ENCODE peak calls at places on chromosomes 1 and 21, in eight cellular contexts. One of them, this sample, is unnamed.

GRCh38 chr1:201826830-201827229 is 2.1 kb upstream of the IPO9 start:
- DNase-seq in lower leg skin: no peak
- DNase-seq in heart left ventricle: no peak
- DNase-seq in IMR-90: peak
- DNase-seq in GM12891: no peak
- DNase-seq in A549: no peak
- DNase-seq in spleen: no peak
- DNase-seq in tibial nerve: no peak
- DNase-seq in this sample: no peak

GRCh38 chr1:184972281-184973055 is 1.8 kb downstream of the NIBAN1 start:
- DNase-seq in IMR-90: peak
- DNase-seq in A549: no peak
- DNase-seq in tibial nerve: no peak
- DNase-seq in lower leg skin: no peak
- DNase-seq in spleen: no peak
- DNase-seq in heart left ventricle: no peak
- DNase-seq in GM12891: no peak
- DNase-seq in this sample: peak

GRCh38 chr21:17590443-17590842 is 22.3 kb downstream of the BTG3 start:
- DNase-seq in IMR-90: peak
- DNase-seq in heart left ventricle: no peak
- DNase-seq in tibial nerve: no peak
- DNase-seq in GM12891: no peak
- DNase-seq in lower leg skin: no peak
- DNase-seq in A549: no peak
- DNase-seq in spleen: no peak
- DNase-seq in this sample: peak

GRCh38 chr21:46515109-46515508 is 56.4 kb downstream of the DIP2A start:
- DNase-seq in spleen: no peak
- DNase-seq in A549: no peak
- DNase-seq in IMR-90: peak
- DNase-seq in GM12891: no peak
- DNase-seq in heart left ventricle: peak
- DNase-seq in lower leg skin: peak
- DNase-seq in tibial nerve: peak
- DNase-seq in this sample: no peak

GRCh38 chr1:215911406-215911968 is 344.4 kb downstream of the KCTD3 start:
- DNase-seq in IMR-90: peak
- DNase-seq in A549: no peak
- DNase-seq in tibial nerve: no peak
- DNase-seq in spleen: no peak
- DNase-seq in GM12891: no peak
- DNase-seq in lower leg skin: no peak
- DNase-seq in heart left ventricle: no peak
- DNase-seq in this sample: no peak

GRCh38 chr1:218846166-218846565 is 327.5 kb upstream of the LYPLAL1 start:
- DNase-seq in A549: no peak
- DNase-seq in tibial nerve: no peak
- DNase-seq in lower leg skin: no peak
- DNase-seq in spleen: no peak
- DNase-seq in heart left ventricle: no peak
- DNase-seq in IMR-90: no peak
- DNase-seq in GM12891: no peak
- DNase-seq in this sample: no peak

GRCh38 chr1:39196244-39197215 is 8.0 kb upstream of the MACF1 start:
- DNase-seq in spleen: no peak
- DNase-seq in GM12891: no peak
- DNase-seq in A549: no peak
- DNase-seq in IMR-90: peak
- DNase-seq in tibial nerve: no peak
- DNase-seq in heart left ventricle: no peak
- DNase-seq in lower leg skin: no peak
- DNase-seq in this sample: peak

GRCh38 chr1:1981142-1981500 is 22.5 kb downstream of the CFAP74 start:
- DNase-seq in GM12891: no peak
- DNase-seq in lower leg skin: no peak
- DNase-seq in A549: no peak
- DNase-seq in tibial nerve: no peak
- DNase-seq in spleen: no peak
- DNase-seq in heart left ventricle: peak
- DNase-seq in IMR-90: no peak
- DNase-seq in this sample: no peak

GRCh38 chr1:174135200-174135599 is 24.1 kb upstream of the RABGAP1L start:
- DNase-seq in lower leg skin: no peak
- DNase-seq in heart left ventricle: no peak
- DNase-seq in A549: no peak
- DNase-seq in tibial nerve: no peak
- DNase-seq in IMR-90: peak
- DNase-seq in spleen: no peak
- DNase-seq in GM12891: no peak
- DNase-seq in this sample: no peak

GRCh38 chr1:193241132-193241827 is 54.9 kb upstream of the B3GALT2 start:
- DNase-seq in IMR-90: no peak
- DNase-seq in heart left ventricle: no peak
- DNase-seq in spleen: no peak
- DNase-seq in lower leg skin: no peak
- DNase-seq in tibial nerve: no peak
- DNase-seq in GM12891: no peak
- DNase-seq in A549: no peak
- DNase-seq in this sample: no peak

GRCh38 chr1:90823686-90824085 is 106.6 kb upstream of the BARHL2 start:
- DNase-seq in tibial nerve: no peak
- DNase-seq in GM12891: no peak
- DNase-seq in A549: no peak
- DNase-seq in spleen: no peak
- DNase-seq in IMR-90: no peak
- DNase-seq in heart left ventricle: no peak
- DNase-seq in lower leg skin: no peak
- DNase-seq in this sample: no peak

GRCh38 chr21:34801519-34802132 is 132.8 kb downstream of the CLIC6 start:
- DNase-seq in tibial nerve: no peak
- DNase-seq in lower leg skin: no peak
- DNase-seq in GM12891: peak
- DNase-seq in IMR-90: no peak
- DNase-seq in A549: peak
- DNase-seq in heart left ventricle: no peak
- DNase-seq in spleen: no peak
- DNase-seq in this sample: no peak

GRCh38 chr21:34797926-34798595 is 129.3 kb downstream of the CLIC6 start:
- DNase-seq in spleen: no peak
- DNase-seq in GM12891: no peak
- DNase-seq in IMR-90: no peak
- DNase-seq in lower leg skin: no peak
- DNase-seq in heart left ventricle: no peak
- DNase-seq in tibial nerve: no peak
- DNase-seq in A549: no peak
- DNase-seq in this sample: no peak

GRCh38 chr21:34802180-34802899 is 133.5 kb downstream of the CLIC6 start:
- DNase-seq in lower leg skin: no peak
- DNase-seq in IMR-90: no peak
- DNase-seq in tibial nerve: no peak
- DNase-seq in spleen: no peak
- DNase-seq in heart left ventricle: no peak
- DNase-seq in A549: no peak
- DNase-seq in GM12891: no peak
- DNase-seq in this sample: no peak

GRCh38 chr21:34799092-34799491 is 130.3 kb downstream of the CLIC6 start:
- DNase-seq in lower leg skin: no peak
- DNase-seq in A549: no peak
- DNase-seq in spleen: no peak
- DNase-seq in GM12891: no peak
- DNase-seq in tibial nerve: no peak
- DNase-seq in heart left ventricle: no peak
- DNase-seq in IMR-90: no peak
- DNase-seq in this sample: no peak

GRCh38 chr21:34800797-34801518 is 132.2 kb downstream of the CLIC6 start:
- DNase-seq in spleen: no peak
- DNase-seq in tibial nerve: no peak
- DNase-seq in A549: peak
- DNase-seq in IMR-90: peak
- DNase-seq in lower leg skin: no peak
- DNase-seq in heart left ventricle: no peak
- DNase-seq in GM12891: no peak
- DNase-seq in this sample: no peak
- TF ChIP-seq POLR2A in spleen: no peak
- TF ChIP-seq POLR2A in tibial nerve: no peak
- TF ChIP-seq POLR2A in A549: no peak
- TF ChIP-seq POLR2A in IMR-90: no peak
- TF ChIP-seq POLR2A in lower leg skin: no peak
- TF ChIP-seq POLR2A in heart left ventricle: no peak
- TF ChIP-seq POLR2A in GM12891: no peak
- TF ChIP-seq POLR2A in this sample: no peak

GRCh38 chr1:21894034-21894881 is 42.9 kb downstream of the HSPG2 start:
- DNase-seq in heart left ventricle: peak
- DNase-seq in tibial nerve: no peak
- DNase-seq in A549: no peak
- DNase-seq in lower leg skin: no peak
- DNase-seq in spleen: peak
- DNase-seq in GM12891: no peak
- DNase-seq in IMR-90: no peak
- DNase-seq in this sample: no peak
- TF ChIP-seq POLR2A in heart left ventricle: no peak
- TF ChIP-seq POLR2A in tibial nerve: no peak
- TF ChIP-seq POLR2A in A549: no peak
- TF ChIP-seq POLR2A in lower leg skin: no peak
- TF ChIP-seq POLR2A in spleen: no peak
- TF ChIP-seq POLR2A in GM12891: no peak
- TF ChIP-seq POLR2A in IMR-90: no peak
- TF ChIP-seq POLR2A in this sample: no peak

GRCh38 chr1:28579374-28579773 is 12.7 kb upstream of the RAB42 start:
- DNase-seq in spleen: no peak
- DNase-seq in heart left ventricle: no peak
- DNase-seq in A549: no peak
- DNase-seq in tibial nerve: no peak
- DNase-seq in IMR-90: no peak
- DNase-seq in lower leg skin: no peak
- DNase-seq in GM12891: no peak
- DNase-seq in this sample: no peak
- TF ChIP-seq POLR2A in spleen: no peak
- TF ChIP-seq POLR2A in heart left ventricle: no peak
- TF ChIP-seq POLR2A in A549: no peak
- TF ChIP-seq POLR2A in tibial nerve: no peak
- TF ChIP-seq POLR2A in IMR-90: no peak
- TF ChIP-seq POLR2A in lower leg skin: no peak
- TF ChIP-seq POLR2A in GM12891: no peak
- TF ChIP-seq POLR2A in this sample: no peak

GRCh38 chr1:155472491-155472890 is 90.1 kb downstream of the ASH1L start:
- DNase-seq in lower leg skin: no peak
- DNase-seq in tibial nerve: no peak
- DNase-seq in A549: no peak
- DNase-seq in spleen: no peak
- DNase-seq in GM12891: no peak
- DNase-seq in IMR-90: no peak
- DNase-seq in heart left ventricle: no peak
- DNase-seq in this sample: no peak

GRCh38 chr1:155474156-155474555 is 88.4 kb downstream of the ASH1L start:
- DNase-seq in spleen: no peak
- DNase-seq in GM12891: no peak
- DNase-seq in heart left ventricle: no peak
- DNase-seq in lower leg skin: no peak
- DNase-seq in IMR-90: no peak
- DNase-seq in tibial nerve: no peak
- DNase-seq in A549: no peak
- DNase-seq in this sample: no peak

GRCh38 chr1:155473422-155473821 is 89.2 kb downstream of the ASH1L start:
- DNase-seq in A549: no peak
- DNase-seq in GM12891: no peak
- DNase-seq in spleen: no peak
- DNase-seq in tibial nerve: no peak
- DNase-seq in lower leg skin: no peak
- DNase-seq in heart left ventricle: no peak
- DNase-seq in IMR-90: no peak
- DNase-seq in this sample: no peak

GRCh38 chr1:155471891-155472290 is 90.7 kb downstream of the ASH1L start:
- DNase-seq in spleen: no peak
- DNase-seq in heart left ventricle: no peak
- DNase-seq in A549: no peak
- DNase-seq in IMR-90: no peak
- DNase-seq in lower leg skin: no peak
- DNase-seq in GM12891: no peak
- DNase-seq in tibial nerve: no peak
- DNase-seq in this sample: no peak

GRCh38 chr1:155471026-155471425 is 91.6 kb downstream of the ASH1L start:
- DNase-seq in A549: no peak
- DNase-seq in IMR-90: no peak
- DNase-seq in GM12891: no peak
- DNase-seq in tibial nerve: no peak
- DNase-seq in spleen: no peak
- DNase-seq in heart left ventricle: no peak
- DNase-seq in lower leg skin: no peak
- DNase-seq in this sample: no peak
- TF ChIP-seq POLR2A in A549: no peak
- TF ChIP-seq POLR2A in IMR-90: no peak
- TF ChIP-seq POLR2A in GM12891: no peak
- TF ChIP-seq POLR2A in tibial nerve: no peak
- TF ChIP-seq POLR2A in spleen: no peak
- TF ChIP-seq POLR2A in heart left ventricle: no peak
- TF ChIP-seq POLR2A in lower leg skin: no peak
- TF ChIP-seq POLR2A in this sample: no peak

DNA sequence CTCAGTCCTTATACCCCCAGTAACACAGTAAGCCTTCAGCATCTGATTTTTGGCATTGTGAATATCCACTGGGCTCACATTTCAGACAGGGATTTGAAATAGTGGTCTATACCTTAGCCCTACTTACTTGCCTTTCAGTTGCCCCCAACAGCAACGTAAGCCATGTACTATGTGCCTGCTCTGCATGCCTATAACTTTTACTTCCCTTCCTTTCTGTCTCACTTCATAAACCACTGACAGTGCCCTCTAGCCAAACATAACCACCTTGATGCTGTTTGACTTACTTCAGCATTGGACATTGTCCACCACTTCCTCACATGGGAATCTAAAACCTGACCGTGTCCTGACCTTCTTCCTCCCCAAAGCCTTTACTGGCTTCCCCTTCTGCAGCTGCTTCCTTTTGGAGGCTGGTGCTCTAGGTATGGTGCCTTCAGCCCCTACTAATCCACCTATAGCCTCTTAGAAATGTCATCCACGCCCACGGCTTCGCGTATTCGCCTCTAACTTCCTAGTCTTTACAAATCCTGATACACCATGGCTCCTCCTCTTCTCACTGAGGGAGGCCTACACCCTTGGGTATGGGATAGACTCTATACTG is 3.6 kb upstream of the ZNF672 start:
- DNase-seq in heart left ventricle: no peak
- DNase-seq in spleen: peak
- DNase-seq in lower leg skin: no peak
- DNase-seq in GM12891: no peak
- DNase-seq in tibial nerve: no peak
- DNase-seq in A549: no peak
- DNase-seq in IMR-90: no peak
- DNase-seq in this sample: no peak
- TF ChIP-seq POLR2A in heart left ventricle: no peak
- TF ChIP-seq POLR2A in spleen: no peak
- TF ChIP-seq POLR2A in lower leg skin: no peak
- TF ChIP-seq POLR2A in GM12891: no peak
- TF ChIP-seq POLR2A in tibial nerve: no peak
- TF ChIP-seq POLR2A in A549: no peak
- TF ChIP-seq POLR2A in IMR-90: no peak
- TF ChIP-seq POLR2A in this sample: no peak

DNA sequence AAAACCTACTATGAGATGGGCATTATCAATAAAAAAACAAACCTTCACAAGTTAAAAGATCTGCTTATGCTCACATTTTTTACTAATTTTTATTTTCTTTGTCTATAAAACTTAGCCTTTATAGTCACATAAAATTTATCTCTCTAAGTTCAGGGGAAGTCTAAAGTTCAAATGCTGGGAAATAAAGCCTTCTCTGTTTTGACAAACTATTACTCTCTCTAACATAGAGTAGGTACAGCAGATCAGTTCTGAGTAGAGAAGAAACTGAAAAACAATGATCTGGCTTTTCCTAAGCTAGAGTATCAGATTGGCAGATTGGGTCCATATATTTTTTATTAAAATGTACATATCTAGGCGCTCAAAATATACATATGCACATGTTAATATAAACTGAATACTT is 31.2 kb downstream of the C1orf141 start:
- DNase-seq in A549: no peak
- DNase-seq in heart left ventricle: no peak
- DNase-seq in spleen: no peak
- DNase-seq in tibial nerve: no peak
- DNase-seq in IMR-90: no peak
- DNase-seq in lower leg skin: no peak
- DNase-seq in GM12891: no peak
- DNase-seq in this sample: no peak
- TF ChIP-seq POLR2A in A549: no peak
- TF ChIP-seq POLR2A in heart left ventricle: no peak
- TF ChIP-seq POLR2A in spleen: no peak
- TF ChIP-seq POLR2A in tibial nerve: no peak
- TF ChIP-seq POLR2A in IMR-90: no peak
- TF ChIP-seq POLR2A in lower leg skin: no peak
- TF ChIP-seq POLR2A in GM12891: no peak
- TF ChIP-seq POLR2A in this sample: no peak

This sample was measured in erythroblast.